ENCODE peak calls at places on chromosomes 13 and 19, in ten cellular contexts. B, O, J, K, F, L, N, G, V and D are unnamed samples.

GRCh38 chr13:50375792-50376191 is 360.5 kb downstream of the KCNRG start:
- DNase-seq in K (peak; percentile 84), O (no peak), V (peak; percentile 42), L (no peak), G (no peak), J (peak; percentile 62), F (no peak), B (no peak), N (no peak), D (no peak)

GRCh38 chr19:2328401-2329161 is at the start of the genes LSM7 and SPPL2B:
- DNase-seq in B (peak; percentile 93), N (peak; percentile 91), L (peak; percentile 80), J (peak; percentile 66), G (peak; percentile 92), K (peak; percentile 53), F (peak; percentile 89), O (peak; percentile 76), V (peak; percentile 97), D (peak; percentile 86)

GRCh38 chr13:109787135-109787954 is 962 bp upstream of the IRS2 start:
- DNase-seq in G (peak; percentile 45), O (no peak), B (peak; percentile 36), K (no peak), L (peak; percentile 57), N (peak; percentile 52), V (peak; percentile 92), J (no peak), F (no peak), D (peak; percentile 43)

GRCh38 chr19:14073925-14074838 is 1.6 kb downstream of the MISP3 start:
- DNase-seq in G (peak; percentile 80), J (no peak), N (no peak), B (peak; percentile 78), O (no peak), V (no peak), K (no peak), F (no peak), L (peak; percentile 39), D (no peak)

GRCh38 chr13:38202730-38203129 is 146.9 kb upstream of the UFM1 start:
- DNase-seq in K (peak; percentile 88), G (no peak), L (peak; percentile 7), B (no peak), O (no peak), F (no peak), N (no peak), J (no peak), V (no peak), D (no peak)

GRCh38 chr13:81738364-81738763 is 1397.4 kb upstream of the SPRY2 start:
- DNase-seq in G (no peak), K (no peak), B (no peak), O (no peak), J (no peak), N (no peak), L (no peak), F (no peak), V (no peak), D (no peak)

GRCh38 chr13:23760000-23760399 is 129.2 kb downstream of the MIPEP start:
- DNase-seq in K (no peak), L (no peak), F (no peak), O (no peak), G (no peak), V (no peak), N (no peak), B (no peak), J (no peak), D (no peak)

GRCh38 chr19:13951799-13952153 is 533 bp upstream of the DCAF15 start:
- DNase-seq in V (no peak), L (no peak), B (no peak), N (no peak), F (no peak), J (no peak), O (no peak), K (no peak), G (no peak), D (no peak)

GRCh38 chr19:4969772-4970531 is 1.0 kb downstream of the KDM4B start:
- DNase-seq in L (no peak), B (no peak), V (no peak), O (no peak), J (no peak), K (no peak), N (no peak), F (peak; percentile 72), G (no peak), D (peak; percentile 35)

GRCh38 chr13:53545340-53545941 is 516.8 kb downstream of the OLFM4 start:
- DNase-seq in N (no peak), F (no peak), G (no peak), L (no peak), J (no peak), K (no peak), V (no peak), B (no peak), O (no peak), D (no peak)

GRCh38 chr13:29948246-29948645 is 97.8 kb upstream of the UBL3 start:
- DNase-seq in N (no peak), F (no peak), J (no peak), K (peak; percentile 26), G (no peak), B (no peak), O (no peak), L (no peak), V (no peak), D (no peak)

GRCh38 chr19:54691582-54692293 is 29.0 kb downstream of the LILRB4 start:
- DNase-seq in F (no peak), B (no peak), G (no peak), L (no peak), O (no peak), V (no peak), N (no peak), K (no peak), J (no peak), D (no peak)

GRCh38 chr13:49553888-49554287 is 31.5 kb downstream of the RCBTB1 start:
- DNase-seq in L (no peak), N (no peak), K (no peak), G (no peak), F (no peak), O (no peak), B (no peak), J (no peak), V (no peak), D (no peak)

GRCh38 chr19:33486936-33487793 is 34.4 kb downstream of the PEPD start:
- DNase-seq in G (no peak), L (no peak), F (no peak), J (no peak), N (no peak), O (no peak), B (no peak), K (no peak), V (no peak), D (peak; percentile 87)

GRCh38 chr13:25860862-25861261 is 191.0 kb downstream of the SHISA2 start:
- DNase-seq in G (no peak), J (peak; percentile 65), O (no peak), F (no peak), N (no peak), B (no peak), L (no peak), K (peak; percentile 81), V (no peak), D (no peak)

GRCh38 chr13:21328836-21329477 is 130.1 kb downstream of the ZDHHC20 start:
- DNase-seq in V (no peak), N (no peak), F (no peak), O (no peak), K (no peak), G (no peak), L (no peak), J (no peak), B (no peak), D (no peak)

GRCh38 chr13:111662895-111663294 is 342.5 kb downstream of the TEX29 start:
- DNase-seq in K (no peak), N (no peak), F (no peak), L (no peak), O (no peak), J (no peak), B (no peak), V (no peak), G (no peak), D (no peak)
- H3K27me3 ChIP-seq in K (no peaks in the 10 kb centered on the region), N (no peaks in the 10 kb centered on the region), F (no peaks in the 10 kb centered on the region), L (peaks cover 98% of the 10 kb centered on the region), O (no peaks in the 10 kb centered on the region), J (no peaks in the 10 kb centered on the region), B (no peaks in the 10 kb centered on the region), V (no peaks in the 10 kb centered on the region), G (no peaks in the 10 kb centered on the region), D (no peaks in the 10 kb centered on the region)

GRCh38 chr13:98595134-98595533 is 18.2 kb upstream of the STK24 start:
- DNase-seq in N (no peak), K (no peak), O (no peak), F (no peak), B (no peak), V (no peak), L (no peak), J (no peak), G (no peak), D (no peak)

GRCh38 chr13:98598043-98598442 is 21.1 kb upstream of the STK24 start:
- DNase-seq in G (no peak), O (no peak), B (no peak), N (no peak), L (no peak), K (no peak), J (no peak), V (no peak), F (no peak), D (peak; percentile 30)

DNA sequence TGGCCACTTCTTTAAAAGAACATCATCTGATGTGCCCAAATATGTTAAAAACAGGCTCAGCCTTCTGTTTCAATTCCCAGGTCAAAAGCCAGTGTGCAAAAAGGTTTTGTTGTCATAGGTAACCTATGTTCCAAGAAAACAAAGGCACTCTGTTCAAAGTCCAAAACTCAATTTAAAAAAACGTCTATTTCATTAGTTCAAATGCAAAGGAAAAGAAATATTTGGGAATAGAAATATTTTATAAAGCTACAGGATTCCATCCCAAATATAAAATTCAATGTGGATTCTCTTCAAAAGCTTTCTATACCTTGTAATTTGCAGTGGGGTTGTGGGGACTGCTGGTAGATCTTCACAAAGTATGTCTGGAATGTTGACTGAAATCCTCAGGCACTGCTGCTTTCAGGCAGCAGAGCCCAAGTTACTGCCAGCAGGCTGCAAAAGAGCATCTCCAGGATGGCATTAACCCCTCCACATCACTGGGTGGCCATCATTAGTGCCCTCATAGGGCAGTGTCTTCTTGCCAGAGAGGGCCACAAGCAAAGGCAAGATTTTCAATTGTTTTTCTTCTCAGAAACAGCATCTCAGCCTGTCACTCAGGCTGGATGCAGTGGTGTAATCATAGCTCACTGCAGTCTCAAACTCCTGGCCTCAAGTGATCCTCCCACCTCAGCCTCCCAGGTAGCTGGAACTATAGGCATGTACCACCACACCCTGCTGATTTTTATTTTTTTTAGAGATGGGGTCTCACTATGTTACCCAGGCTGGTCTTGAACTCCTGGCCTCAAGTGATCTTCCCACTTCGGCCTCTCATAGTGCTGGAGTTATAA is 22.8 kb upstream of the STK24 start:
- DNase-seq in V (no peak), L (no peak), B (no peak), F (no peak), N (no peak), O (no peak), K (no peak), J (no peak), G (no peak), D (no peak)
- H3K27me3 ChIP-seq in V (no peaks in the 10 kb centered on the region), L (no peaks in the 10 kb centered on the region), B (no peaks in the 10 kb centered on the region), F (no peaks in the 10 kb centered on the region), N (no peaks in the 10 kb centered on the region), O (no peaks in the 10 kb centered on the region), K (no peaks in the 10 kb centered on the region), J (no peaks in the 10 kb centered on the region), G (no peaks in the 10 kb centered on the region), D (no peaks in the 10 kb centered on the region)

GRCh38 chr19:39506944-39507714 is 7.8 kb upstream of the SELENOV start:
- DNase-seq in N (peak; percentile 44), B (no peak), K (peak; percentile 51), J (peak; percentile 41), F (peak; percentile 57), L (peak; percentile 72), G (peak; percentile 26), V (no peak), O (no peak), D (peak; percentile 80)
- H3K27me3 ChIP-seq in N (peaks cover 10% of the 10 kb centered on the region), B (peaks cover 95% of the 10 kb centered on the region), K (peaks cover 5% of the 10 kb centered on the region), J (no peaks in the 10 kb centered on the region), F (peaks cover 18% of the 10 kb centered on the region), L (peaks cover 42% of the 10 kb centered on the region), G (peaks cover 38% of the 10 kb centered on the region), V (peaks cover 54% of the 10 kb centered on the region), O (peaks cover 17% of the 10 kb centered on the region), D (peaks cover 21% of the 10 kb centered on the region)

GRCh38 chr19:45091031-45091918 is 1.7 kb upstream of the PPP1R37 start:
- DNase-seq in N (peak; percentile 92), L (peak; percentile 98), B (peak; percentile 99), F (peak; percentile 96), G (peak; percentile 99), O (peak; percentile 88), J (peak; percentile 98), K (peak; percentile 97), V (peak; percentile 99), D (peak; percentile 84)
- H3K27me3 ChIP-seq in N (no peaks in the 10 kb centered on the region), L (no peaks in the 10 kb centered on the region), B (no peaks in the 10 kb centered on the region), F (no peaks in the 10 kb centered on the region), G (no peaks in the 10 kb centered on the region), O (no peaks in the 10 kb centered on the region), J (no peaks in the 10 kb centered on the region), K (no peaks in the 10 kb centered on the region), V (no peaks in the 10 kb centered on the region), D (no peaks in the 10 kb centered on the region)